ENCODE peak calls at places on chromosome 1, in five cellular contexts. R is left ventricle myocardium inferior, W is IMR-90, Z is ovary, P is RWPE1. J is an unnamed sample.
A peak's percentile ranks its signal among the peaks of the same experiment; 100 is the strongest.

GRCh38 chr1:1543706-1544099 is 3.3 kb upstream of the TMEM240 start:
- DNase-seq in R (peak; percentile 88), W (no peak), Z (no peak), P (no peak), J (peak; percentile 90)

GRCh38 chr1:153395136-153395685 is 4.3 kb upstream of the S100A8 start:
- DNase-seq in R (peak; percentile 37), W (no peak), Z (no peak), P (no peak), J (peak; percentile 40)

GRCh38 chr1:184002071-184002470 is 35.5 kb downstream of the COLGALT2 start:
- DNase-seq in R (no peak), W (peak; percentile 95), Z (no peak), P (peak; percentile 45), J (no peak)

GRCh38 chr1:10726355-10726754 is 70.1 kb downstream of the CASZ1 start:
- DNase-seq in R (peak; percentile 81), W (no peak), Z (no peak), P (no peak), J (no peak)

GRCh38 chr1:79603862-79604261 is 597.3 kb upstream of the ADGRL4 start:
- DNase-seq in R (no peak), W (peak; percentile 63), Z (no peak), P (no peak), J (no peak)

GRCh38 chr1:187471555-187471954 is 642.8 kb downstream of the PLA2G4A start:
- DNase-seq in R (no peak), W (peak; percentile 56), Z (no peak), P (no peak), J (no peak)

GRCh38 chr1:112992780-112993179 is 36.8 kb upstream of the SLC16A1 start:
- DNase-seq in R (no peak), W (no peak), Z (no peak), P (no peak), J (no peak)

GRCh38 chr1:245173446-245174178 is 18.8 kb downstream of the KIF26B start:
- DNase-seq in R (no peak), W (no peak), Z (no peak), P (no peak), J (peak; percentile 23)

GRCh38 chr1:93420400-93420799 is 27.5 kb upstream of the FNBP1L start:
- DNase-seq in R (no peak), W (no peak), Z (no peak), P (no peak), J (no peak)

GRCh38 chr1:67689267-67690017 is 4.4 kb downstream of the GADD45A start:
- DNase-seq in R (no peak), W (no peak), Z (no peak), P (no peak), J (no peak)

GRCh38 chr1:110242731-110243130 is 32.6 kb downstream of the KCNC4 start:
- DNase-seq in R (no peak), W (no peak), Z (no peak), P (no peak), J (no peak)

GRCh38 chr1:112841825-112842224 is 114.2 kb downstream of the SLC16A1 start:
- DNase-seq in R (no peak), W (no peak), Z (no peak), P (no peak), J (no peak)

GRCh38 chr1:172054172-172054571 is 212.9 kb downstream of the DNM3 start:
- DNase-seq in R (no peak), W (no peak), Z (no peak), P (no peak), J (no peak)

GRCh38 chr1:115505157-115505571 is 136.6 kb upstream of the VANGL1 start:
- DNase-seq in R (no peak), W (peak; percentile 21), Z (no peak), P (no peak), J (no peak)

GRCh38 chr1:52571783-52572182 is 18.9 kb upstream of the TUT4 start:
- DNase-seq in R (no peak), W (peak; percentile 11), Z (no peak), P (no peak), J (no peak)

GRCh38 chr1:14136152-14136763 is 436.3 kb downstream of the PRDM2 start:
- DNase-seq in R (no peak), W (no peak), Z (no peak), P (no peak), J (no peak)

GRCh38 chr1:200992382-200993101 is 31.0 kb downstream of the KIF21B start:
- DNase-seq in R (no peak), W (no peak), Z (no peak), P (no peak), J (no peak)

GRCh38 chr1:4017636-4018365 is 117.7 kb upstream of the C1orf174 start:
- DNase-seq in R (no peak), W (no peak), Z (no peak), P (no peak), J (peak; percentile 32)

GRCh38 chr1:226064816-226065248 is 2.3 kb downstream of the H3-3A start:
- DNase-seq in R (no peak), W (peak; percentile 72), Z (no peak), P (peak; percentile 62), J (no peak)

GRCh38 chr1:65259816-65260215 is 49.5 kb upstream of the DNAJC6 start:
- DNase-seq in R (no peak), W (no peak), Z (no peak), P (no peak), J (no peak)

GRCh38 chr1:7418442-7419080 is 352.5 kb upstream of the VAMP3 start:
- DNase-seq in R (no peak), W (no peak), Z (peak; percentile 11), P (no peak), J (peak; percentile 34)

GRCh38 chr1:161071886-161072371 is 2.2 kb upstream of the ARHGAP30 start:
- DNase-seq in R (peak; percentile 62), W (no peak), Z (no peak), P (peak; percentile 64), J (peak; percentile 77)

GRCh38 chr1:221190249-221190648 is 311.0 kb downstream of the HLX start:
- DNase-seq in R (no peak), W (no peak), Z (no peak), P (no peak), J (no peak)
- TF ChIP-seq CTCF in R (no peak), W (no peak), Z (no peak), P (no peak), J (no peak)

DNA sequence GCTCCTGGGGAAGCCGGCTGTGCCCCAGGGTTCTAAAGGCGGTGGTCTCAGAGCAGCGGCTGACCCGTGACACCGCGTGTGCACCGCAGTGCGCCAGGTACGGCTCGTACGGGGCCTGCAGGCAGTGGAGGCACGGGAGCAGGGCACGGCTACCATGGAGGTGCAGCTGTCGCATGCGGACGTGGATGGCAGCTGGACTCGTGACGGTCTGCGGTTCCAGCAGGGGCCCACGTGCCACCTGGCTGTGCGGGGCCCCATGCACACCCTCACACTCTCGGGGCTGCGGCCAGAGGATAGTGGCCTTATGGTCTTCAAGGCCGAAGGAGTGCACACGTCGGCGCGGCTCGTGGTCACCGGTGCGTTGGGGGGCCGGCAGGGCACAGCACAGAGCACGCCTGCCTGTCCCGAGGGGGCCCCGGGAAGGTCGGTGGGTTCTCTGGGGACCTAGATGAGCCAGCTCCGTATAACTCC is 68.6 kb downstream of the OBSCN start:
- DNase-seq in R (peak; percentile 18), W (no peak), Z (no peak), P (no peak), J (no peak)
- H3K27ac ChIP-seq in R (peak overlapping the region; percentile 78), W (peak overlapping the region; percentile 27), Z (peak overlapping the region; percentile 80), P (peak overlapping the region; percentile 65), J (peak overlapping the region; percentile 74)

GRCh38 chr1:150549496-150550221 is 451 bp downstream of the ADAMTSL4 start:
- DNase-seq in R (peak; percentile 51), W (no peak), Z (peak; percentile 74), P (peak; percentile 67), J (no peak)
- TF ChIP-seq CTCF in R (no peak), W (peak; percentile 31), Z (no peak), P (no peak), J (peak; percentile 10)

DNA sequence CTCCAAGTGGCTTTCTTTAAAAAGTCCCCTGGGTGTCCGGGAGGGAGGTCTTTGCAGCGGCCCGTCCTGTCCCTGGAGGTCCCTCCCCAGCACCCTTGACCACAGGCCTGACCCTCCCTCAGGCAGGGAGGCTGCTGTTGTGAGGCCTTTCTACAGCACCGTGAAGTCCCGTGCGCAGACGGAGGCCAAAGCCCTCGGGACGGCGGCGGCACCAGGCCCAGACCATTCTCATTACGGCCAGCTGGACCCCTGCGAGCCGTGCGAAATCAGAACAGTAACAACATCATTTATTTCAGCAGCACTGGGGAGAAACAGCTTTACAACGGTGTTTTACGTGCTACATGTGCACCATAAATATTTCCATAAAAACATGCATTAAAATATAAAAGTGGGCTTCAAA is 101.4 kb upstream of the ACTRT2 start:
- DNase-seq in R (no peak), W (no peak), Z (no peak), P (no peak), J (no peak)
- H3K27ac ChIP-seq in R (no peak overlapping the region), W (no peak overlapping the region), Z (no peak overlapping the region), P (no peak overlapping the region), J (no peak overlapping the region)

DNA sequence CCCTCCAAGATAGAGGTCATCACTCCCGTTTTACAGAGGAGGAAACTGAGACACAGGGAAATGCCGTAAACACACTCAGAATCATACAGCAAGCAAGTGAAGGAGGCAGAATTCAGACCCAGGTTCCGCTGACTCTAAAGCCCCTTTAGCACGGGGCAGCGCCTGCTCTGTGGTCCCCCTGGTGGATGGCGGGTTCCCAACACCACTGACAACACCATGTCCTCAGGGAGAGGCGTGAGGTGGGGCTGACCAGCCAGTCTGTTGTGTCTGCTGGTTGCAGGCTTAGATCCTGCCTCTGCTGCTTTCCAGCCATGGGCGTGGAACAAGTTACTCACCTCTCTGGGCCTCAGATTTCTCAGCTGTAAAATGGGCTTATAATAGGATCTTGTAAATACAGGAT is 617.3 kb downstream of the MATN1 start:
- DNase-seq in R (peak; percentile 27), W (peak; percentile 18), Z (no peak), P (peak; percentile 27), J (no peak)
- TF ChIP-seq CTCF in R (peak; percentile 62), W (peak; percentile 52), Z (peak; percentile 14), P (peak; percentile 22), J (peak; percentile 25)

GRCh38 chr1:159980076-159980475 is 26.0 kb upstream of the SLAMF9 start:
- DNase-seq in R (no peak), W (no peak), Z (no peak), P (no peak), J (no peak)

GRCh38 chr1:159980786-159981185 is 26.7 kb upstream of the SLAMF9 start:
- DNase-seq in R (no peak), W (no peak), Z (no peak), P (no peak), J (no peak)

GRCh38 chr1:159979257-159979656 is 25.2 kb upstream of the SLAMF9 start:
- DNase-seq in R (no peak), W (peak; percentile 76), Z (no peak), P (no peak), J (no peak)

GRCh38 chr1:159983681-159984080 is 29.6 kb upstream of the SLAMF9 start:
- DNase-seq in R (no peak), W (no peak), Z (no peak), P (no peak), J (no peak)

DNA sequence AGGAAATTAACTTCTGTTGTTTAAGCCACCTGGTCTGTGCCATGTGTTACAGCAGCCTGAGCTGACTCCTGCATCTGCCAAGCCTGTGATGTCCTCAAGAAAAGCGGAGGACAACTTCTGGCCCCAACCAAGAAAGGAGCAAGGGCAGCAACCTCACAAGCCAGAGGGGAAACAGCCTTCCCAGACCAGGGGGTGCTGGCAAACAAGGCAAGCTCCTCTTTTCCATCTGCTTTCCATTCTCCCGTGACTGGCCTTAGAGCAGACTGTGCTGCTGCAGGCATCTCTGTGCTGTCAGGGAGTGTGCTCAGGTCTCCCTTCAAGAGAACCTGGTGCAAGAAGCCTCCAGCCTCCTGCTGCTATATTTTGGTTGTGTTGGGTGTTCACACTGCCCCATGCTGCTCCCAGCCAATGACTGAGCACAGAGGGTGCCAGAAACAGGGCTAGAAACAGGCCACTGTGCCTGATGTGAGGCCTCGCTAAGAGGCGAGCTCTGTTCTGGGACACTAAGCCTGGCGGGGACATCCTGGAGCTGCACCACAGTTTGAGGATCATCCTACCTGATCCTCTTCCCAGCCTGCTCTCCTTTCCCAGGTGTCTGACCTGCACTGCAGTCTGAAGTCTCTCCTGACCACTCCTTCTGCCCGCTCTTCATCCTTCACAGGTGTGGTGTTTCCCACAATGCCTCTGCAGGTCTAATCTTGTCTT is 27.5 kb upstream of the SLAMF9 start:
- DNase-seq in R (no peak), W (no peak), Z (no peak), P (no peak), J (no peak)
- H3K27ac ChIP-seq in R (no peak overlapping the region), W (no peak overlapping the region), Z (no peak overlapping the region), P (no peak overlapping the region), J (no peak overlapping the region)

J was measured in right atrium auricular region.